ENCODE peak calls at places on chromosomes 3 and 15, in seven cellular contexts. N is mesendoderm, G is IMR-90, W is H1, S is mesenchymal stem cell, H is trophoblast cell, X is neuronal stem cell. Q is an unnamed sample.

GRCh38 chr3:25457642-25458419 is 29.8 kb downstream of the RARB start:
- DNase-seq in N (no peak), G (peak; percentile 24), W (no peak), S (peak; percentile 35), H (no peak), X (no peak), Q (no peak)

GRCh38 chr15:34650177-34650576 is 66.7 kb upstream of the GOLGA8B start:
- DNase-seq in N (no peak), G (peak; percentile 91), W (no peak), S (peak; percentile 32), H (no peak), X (no peak), Q (no peak)

GRCh38 chr3:154730221-154730620 is 300.2 kb upstream of the GPR149 start:
- DNase-seq in N (no peak), G (no peak), W (no peak), S (no peak), H (no peak), X (no peak), Q (no peak)

GRCh38 chr15:65302061-65302460 is 2.4 kb upstream of the RNU5B-1 start:
- DNase-seq in N (no peak), G (no peak), W (no peak), S (no peak), H (no peak), X (no peak), Q (no peak)

GRCh38 chr3:142597898-142598297 is 1.7 kb downstream of the PLS1 start:
- DNase-seq in N (no peak), G (no peak), W (no peak), S (no peak), H (no peak), X (no peak), Q (no peak)

GRCh38 chr15:71455107-71455506 is 339.8 kb downstream of the THSD4 start:
- DNase-seq in N (no peak), G (peak; percentile 36), W (no peak), S (no peak), H (no peak), X (no peak), Q (no peak)

GRCh38 chr3:135513106-135514063 is 452.1 kb upstream of the PPP2R3A start:
- DNase-seq in N (peak; percentile 94), G (peak; percentile 76), W (peak; percentile 5), S (peak; percentile 71), H (no peak), X (no peak), Q (peak; percentile 44)

GRCh38 chr15:100032358-100033080 is 299.3 kb upstream of the LYSMD4 start:
- DNase-seq in N (no peak), G (peak; percentile 22), W (no peak), S (no peak), H (no peak), X (no peak), Q (no peak)

GRCh38 chr3:158447408-158447807 is 123.6 kb upstream of the MLF1 start:
- DNase-seq in N (no peak), G (peak; percentile 22), W (no peak), S (no peak), H (no peak), X (no peak), Q (no peak)

GRCh38 chr3:39144748-39145380 is 8.5 kb downstream of the CSRNP1 start:
- DNase-seq in N (no peak), G (no peak), W (no peak), S (no peak), H (no peak), X (no peak), Q (peak; percentile 18)

GRCh38 chr3:12194209-12194608 is 35.5 kb upstream of the TIMP4 start:
- DNase-seq in N (no peak), G (peak; percentile 92), W (no peak), S (peak; percentile 91), H (no peak), X (peak; percentile 5), Q (no peak)

GRCh38 chr3:151301787-151302186 is 14.8 kb downstream of the GPR87 start:
- DNase-seq in N (no peak), G (peak; percentile 91), W (no peak), S (peak; percentile 73), H (no peak), X (no peak), Q (no peak)

GRCh38 chr3:50100956-50101845 is 12.5 kb downstream of the RBM5 start:
- DNase-seq in N (no peak), G (peak; percentile 66), W (no peak), S (no peak), H (peak; percentile 70), X (no peak), Q (no peak)

GRCh38 chr3:148146947-148147346 is 550.8 kb upstream of the AGTR1 start:
- DNase-seq in N (no peak), G (peak; percentile 53), W (no peak), S (peak; percentile 33), H (no peak), X (no peak), Q (no peak)

GRCh38 chr3:69300296-69300695 is 85.6 kb downstream of the FRMD4B start:
- DNase-seq in N (peak; percentile 45), G (no peak), W (no peak), S (no peak), H (peak; percentile 24), X (no peak), Q (no peak)

GRCh38 chr3:52225452-52226228 is at the start of gene TLR9:
- DNase-seq in N (no peak), G (no peak), W (no peak), S (no peak), H (no peak), X (no peak), Q (peak; percentile 28)

GRCh38 chr3:37693791-37694194 is 167.9 kb upstream of the CTDSPL start:
- DNase-seq in N (peak; percentile 79), G (no peak), W (no peak), S (no peak), H (no peak), X (no peak), Q (peak; percentile 42)

GRCh38 chr3:294096-294495 is 97.5 kb downstream of the CHL1 start:
- DNase-seq in N (no peak), G (no peak), W (no peak), S (no peak), H (no peak), X (no peak), Q (no peak)

GRCh38 chr3:133661454-133662255 is at the start of gene TOPBP1:
- DNase-seq in N (peak; percentile 95), G (peak; percentile 70), W (peak; percentile 67), S (peak; percentile 68), H (peak; percentile 52), X (peak; percentile 70), Q (peak; percentile 92)
- H2BK120ac ChIP-seq in N (no peak within 1 kb of the TSS), G (peak within 1 kb of the TSS; percentile 32), W (no peak within 1 kb of the TSS), S (no peak within 1 kb of the TSS), H (peak within 1 kb of the TSS; percentile 60), X (peak within 1 kb of the TSS; percentile 14), Q (peak within 1 kb of the TSS; percentile 52)

GRCh38 chr15:98034731-98035130 is 74.2 kb downstream of the ARRDC4 start:
- DNase-seq in N (no peak), G (no peak), W (no peak), S (no peak), H (no peak), X (no peak), Q (no peak)

GRCh38 chr15:98035134-98035533 is 74.6 kb downstream of the ARRDC4 start:
- DNase-seq in N (no peak), G (no peak), W (no peak), S (no peak), H (no peak), X (no peak), Q (no peak)

GRCh38 chr15:98039596-98039995 is 79.1 kb downstream of the ARRDC4 start:
- DNase-seq in N (no peak), G (no peak), W (no peak), S (no peak), H (no peak), X (no peak), Q (no peak)

DNA sequence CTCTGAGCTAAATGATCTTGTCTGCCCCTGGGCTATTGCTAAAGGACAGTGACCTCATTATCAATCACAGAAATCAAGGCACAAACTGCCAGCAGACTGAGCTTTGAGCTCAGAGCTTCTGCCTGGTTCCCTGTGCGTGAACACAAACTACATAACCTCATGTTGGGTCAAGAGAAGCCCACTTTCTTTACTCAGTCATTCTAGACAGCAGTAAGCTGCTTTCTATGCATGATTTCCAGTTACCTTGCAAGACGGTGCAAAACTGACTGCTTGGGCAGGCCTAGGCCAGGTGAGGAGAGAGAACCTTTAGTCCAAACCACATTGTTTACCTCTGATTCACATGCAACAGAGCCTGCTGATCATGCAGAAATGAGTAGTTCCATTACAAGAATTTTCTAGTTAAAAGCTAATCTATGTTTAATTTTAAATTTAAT is 75.1 kb downstream of the ARRDC4 start:
- DNase-seq in N (peak; percentile 18), G (no peak), W (no peak), S (no peak), H (no peak), X (no peak), Q (no peak)
- H2BK120ac ChIP-seq in N (no peak overlapping the region), G (no peak overlapping the region), W (no peak overlapping the region), S (no peak overlapping the region), H (no peak overlapping the region), X (no peak overlapping the region), Q (no peak overlapping the region)

GRCh38 chr3:60363817-60364216 is 887.4 kb downstream of the FHIT start:
- DNase-seq in N (no peak), G (peak; percentile 72), W (no peak), S (peak; percentile 21), H (no peak), X (no peak), Q (no peak)

GRCh38 chr3:60364475-60364874 is 886.8 kb downstream of the FHIT start:
- DNase-seq in N (no peak), G (no peak), W (no peak), S (no peak), H (no peak), X (no peak), Q (no peak)

GRCh38 chr3:60365360-60365759 is 885.9 kb downstream of the FHIT start:
- DNase-seq in N (no peak), G (peak; percentile 69), W (no peak), S (peak; percentile 5), H (no peak), X (no peak), Q (no peak)

DNA sequence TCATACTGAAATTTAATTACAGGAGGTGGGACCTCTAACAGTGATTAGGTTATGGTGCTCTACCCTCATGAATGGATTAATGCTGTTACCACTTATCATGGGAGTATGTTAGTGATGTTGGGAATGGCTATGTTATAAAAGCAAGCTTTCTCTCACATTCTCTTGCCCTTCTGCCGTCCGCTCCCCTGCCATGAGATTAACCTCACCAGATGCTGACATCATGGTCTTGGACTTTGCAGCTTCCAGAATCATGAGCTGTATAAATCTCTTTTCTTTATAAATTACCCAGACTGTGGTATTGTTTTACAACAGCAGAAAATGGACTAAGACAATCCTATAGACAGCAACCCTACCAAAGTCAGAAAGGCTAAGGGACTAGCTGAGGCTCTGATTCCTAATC is 884.8 kb downstream of the FHIT start:
- DNase-seq in N (no peak), G (peak; percentile 17), W (no peak), S (no peak), H (no peak), X (no peak), Q (no peak)
- H2BK120ac ChIP-seq in N (no peak overlapping the region), G (no peak overlapping the region), W (no peak overlapping the region), S (no peak overlapping the region), H (no peak overlapping the region), X (no peak overlapping the region), Q (no peak overlapping the region)

DNA sequence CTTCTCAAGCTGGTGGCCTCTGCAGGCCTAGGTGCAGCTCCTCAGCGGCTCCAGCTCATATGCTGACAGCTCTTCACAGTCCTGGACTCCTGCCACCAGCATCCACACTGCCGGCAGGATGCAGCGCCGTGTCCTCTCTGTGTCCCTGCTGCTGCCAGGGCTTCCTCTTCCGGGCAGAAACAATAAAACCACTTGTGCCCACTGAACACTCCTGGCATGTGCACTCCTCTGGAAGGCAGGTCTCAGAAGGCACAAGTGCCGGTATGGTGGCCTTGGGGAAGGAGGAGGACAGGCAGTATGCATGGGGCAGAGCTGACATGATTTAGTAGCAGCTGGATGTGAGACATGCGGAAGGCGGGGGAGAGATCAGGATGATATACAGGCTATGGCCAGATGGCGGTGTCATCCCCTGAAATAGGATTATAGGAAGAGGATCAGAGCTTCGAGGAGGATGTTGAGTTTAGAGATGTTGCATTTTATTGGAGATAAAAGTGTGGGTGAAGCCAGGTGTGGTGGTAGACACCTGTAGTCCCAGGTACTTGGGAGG is 7.5 kb upstream of the MAN2A2 start:
- DNase-seq in N (peak; percentile 45), G (no peak), W (no peak), S (peak; percentile 18), H (no peak), X (no peak), Q (no peak)
- H2BK120ac ChIP-seq in N (no peak overlapping the region), G (no peak overlapping the region), W (no peak overlapping the region), S (no peak overlapping the region), H (no peak overlapping the region), X (no peak overlapping the region), Q (no peak overlapping the region)